ENCODE peak calls at places on chromosome 4, in four cellular contexts. I, M, Q and H are unnamed samples.
A peak's percentile ranks its signal among the peaks of the same experiment; 100 is the strongest.

GRCh38 chr4:823093-823760 is 2.7 kb downstream of the CPLX1 start:
- DNase-seq in I (no peak), M (no peak), Q (no peak), H (no peak)

GRCh38 chr4:111806331-111806730 is 338.9 kb upstream of the FAM241A start:
- DNase-seq in Q (no peak), I (peak; percentile 21), M (peak; percentile 64), H (peak; percentile 23)

GRCh38 chr4:138592801-138593200 is 350.7 kb upstream of the SLC7A11 start:
- DNase-seq in M (no peak), Q (no peak), I (no peak), H (no peak)

GRCh38 chr4:95547708-95548471 is 883 bp downstream of the UNC5C start:
- DNase-seq in Q (no peak), M (peak; percentile 45), I (no peak), H (no peak)

GRCh38 chr4:15488658-15489470 is 19.2 kb downstream of the CC2D2A start:
- DNase-seq in I (no peak), M (no peak), Q (no peak), H (no peak)

GRCh38 chr4:53490965-53491622 is 100.2 kb downstream of the LNX1 start:
- DNase-seq in M (peak; percentile 21), Q (peak; percentile 45), I (peak; percentile 40), H (peak; percentile 69)

GRCh38 chr4:124666496-124666895 is 46.0 kb downstream of the ANKRD50 start:
- DNase-seq in M (no peak), I (peak; percentile 30), Q (no peak), H (no peak)

GRCh38 chr4:149531861-149532260 is 283.8 kb downstream of the IQCM start:
- DNase-seq in I (no peak), M (no peak), Q (no peak), H (no peak)

GRCh38 chr4:154559141-154559841 is 3.5 kb upstream of the FGB start:
- DNase-seq in Q (peak; percentile 73), I (peak; percentile 87), M (peak; percentile 17), H (peak; percentile 30)

GRCh38 chr4:147927377-147928137 is 195.7 kb downstream of the ARHGAP10 start:
- DNase-seq in M (no peak), I (no peak), Q (no peak), H (peak; percentile 12)

GRCh38 chr4:1472148-1472797 is 66.0 kb upstream of the NKX1-1 start:
- DNase-seq in Q (no peak), M (peak; percentile 11), I (no peak), H (no peak)

GRCh38 chr4:25966171-25966570 is 52.2 kb downstream of the SMIM20 start:
- DNase-seq in Q (no peak), I (no peak), M (no peak), H (no peak)

GRCh38 chr4:180860136-180860720 is 1383.0 kb upstream of the TENM3 start:
- DNase-seq in M (no peak), I (no peak), Q (no peak), H (no peak)

GRCh38 chr4:125682730-125683129 is 368.0 kb downstream of the FAT4 start:
- DNase-seq in Q (no peak), M (no peak), I (no peak), H (no peak)

GRCh38 chr4:93568758-93569157 is 259.8 kb upstream of the ATOH1 start:
- DNase-seq in M (no peak), I (no peak), Q (no peak), H (no peak)

GRCh38 chr4:179007758-179008157 is 1565.5 kb upstream of the AGA start:
- DNase-seq in Q (no peak), M (no peak), I (no peak), H (no peak)

GRCh38 chr4:110622841-110623709 is at the start of gene PITX2:
- DNase-seq in I (no peak), Q (no peak), M (peak; percentile 100), H (no peak)

GRCh38 chr4:8707045-8707781 is 114.6 kb downstream of the CPZ start:
- DNase-seq in I (no peak), M (peak; percentile 10), Q (no peak), H (no peak)

GRCh38 chr4:105128208-105128607 is 18.5 kb upstream of the TET2 start:
- DNase-seq in Q (no peak), I (no peak), M (no peak), H (no peak)

GRCh38 chr4:105122334-105122733 is 24.3 kb upstream of the TET2 start:
- DNase-seq in I (no peak), Q (peak; percentile 14), M (peak; percentile 47), H (no peak)

GRCh38 chr4:105129286-105129685 is 17.4 kb upstream of the TET2 start:
- DNase-seq in Q (no peak), M (no peak), I (no peak), H (no peak)

GRCh38 chr4:105127154-105127445 is 19.6 kb upstream of the TET2 start:
- DNase-seq in Q (no peak), I (no peak), M (no peak), H (no peak)

GRCh38 chr4:105126311-105127153 is 20.1 kb upstream of the TET2 start:
- DNase-seq in M (no peak), I (no peak), Q (no peak), H (no peak)
- TF ChIP-seq HMGXB4 in M (no peak), I (no peak), Q (no peak), H (no peak)

GRCh38 chr4:78766026-78766425 is 10.1 kb upstream of the BMP2K start:
- DNase-seq in I (no peak), M (no peak), Q (no peak), H (no peak)
- TF ChIP-seq HMGXB4 in I (no peak), M (no peak), Q (no peak), H (no peak)

DNA sequence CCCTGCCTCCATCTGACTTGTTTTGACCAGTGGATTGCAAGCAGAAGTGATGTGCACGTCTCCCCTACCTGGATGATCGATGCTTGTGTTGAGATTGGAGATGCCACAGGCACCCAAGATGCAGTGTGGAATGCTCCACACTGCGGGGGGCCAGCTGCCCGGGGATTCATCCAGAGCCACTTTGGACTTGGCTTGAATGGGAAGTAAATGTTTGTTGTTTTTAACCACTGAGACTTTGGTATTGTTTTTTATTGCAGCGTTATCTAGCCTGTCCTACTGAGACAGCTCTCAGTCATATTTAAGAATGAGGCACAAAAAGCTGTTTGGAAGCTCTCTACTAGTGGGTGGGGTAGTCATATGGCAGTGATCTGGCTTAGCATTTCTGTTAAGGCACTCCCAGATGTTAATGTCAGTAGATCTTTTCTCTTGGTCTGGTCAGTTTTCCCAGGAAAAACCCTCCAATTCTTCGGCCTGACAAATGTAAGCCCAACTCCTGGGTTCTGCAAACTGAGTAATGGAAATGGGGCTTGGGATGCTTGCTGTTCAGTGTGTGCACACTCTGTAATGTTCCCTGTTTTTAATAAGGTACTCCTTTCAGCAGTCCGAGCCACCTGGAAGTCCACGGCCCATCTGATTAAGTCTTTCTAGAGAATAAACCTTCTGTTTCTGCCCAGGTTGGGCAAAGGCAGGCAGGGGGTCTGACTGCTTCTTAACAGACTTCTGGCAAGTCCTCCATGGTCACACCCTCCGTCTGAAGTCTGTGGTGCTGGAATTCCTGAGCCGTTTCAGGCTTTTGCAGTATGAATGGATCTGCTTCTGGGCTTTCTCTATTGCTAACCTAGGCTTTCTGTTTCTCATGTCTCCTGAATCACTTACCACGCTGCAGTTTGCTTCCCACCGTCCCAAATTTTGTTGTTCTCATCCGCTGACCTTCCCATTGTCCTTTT is 74.8 kb downstream of the WWC2 start:
- DNase-seq in Q (no peak), I (no peak), M (peak; percentile 39), H (no peak)
- TF ChIP-seq HMGXB4 in Q (no peak), I (no peak), M (no peak), H (no peak)

GRCh38 chr4:76342191-76342590 is 35.7 kb downstream of the STBD1 start:
- DNase-seq in I (no peak), Q (no peak), M (no peak), H (no peak)
- TF ChIP-seq HMGXB4 in I (no peak), Q (no peak), M (no peak), H (no peak)

GRCh38 chr4:134687646-134688628 is 486.3 kb upstream of the PABPC4L start:
- DNase-seq in M (no peak), Q (no peak), I (no peak), H (no peak)

GRCh38 chr4:134695433-134695832 is 493.8 kb upstream of the PABPC4L start:
- DNase-seq in I (no peak), M (no peak), Q (no peak), H (no peak)

GRCh38 chr4:134691915-134692314 is 490.3 kb upstream of the PABPC4L start:
- DNase-seq in M (no peak), Q (no peak), I (no peak), H (no peak)
- TF ChIP-seq HMGXB4 in M (no peak), Q (no peak), I (no peak), H (no peak)

GRCh38 chr4:182017038-182017437 is 226.2 kb upstream of the TENM3 start:
- DNase-seq in I (no peak), M (no peak), Q (no peak), H (no peak)

GRCh38 chr4:182018691-182019090 is 224.5 kb upstream of the TENM3 start:
- DNase-seq in M (no peak), I (no peak), Q (no peak), H (no peak)

GRCh38 chr4:182019148-182019652 is 224.0 kb upstream of the TENM3 start:
- DNase-seq in M (no peak), I (no peak), Q (no peak), H (no peak)

GRCh38 chr4:182023469-182023868 is 219.7 kb upstream of the TENM3 start:
- DNase-seq in Q (no peak), M (no peak), I (no peak), H (no peak)

GRCh38 chr4:182022899-182023298 is 220.3 kb upstream of the TENM3 start:
- DNase-seq in Q (no peak), I (no peak), M (no peak), H (no peak)
- TF ChIP-seq HMGXB4 in Q (no peak), I (no peak), M (no peak), H (no peak)

GRCh38 chr4:23991444-23991843 is 101.6 kb upstream of the PPARGC1A start:
- DNase-seq in I (no peak), M (no peak), Q (no peak), H (no peak)
- TF ChIP-seq HMGXB4 in I (no peak), M (no peak), Q (no peak), H (no peak)

GRCh38 chr4:127686656-127687055 is 43.5 kb upstream of the SLC25A31 start:
- DNase-seq in M (no peak), Q (no peak), I (no peak), H (no peak)
- TF ChIP-seq HMGXB4 in M (no peak), Q (no peak), I (no peak), H (no peak)